ENCODE peak calls at places on chromosomes 1 and 21, in six cellular contexts. J is tibial artery, H is stromal cell of bone marrow, W is posterior cingulate gyrus, A is kidney tubule cell, F is left kidney. D is an unnamed sample.

GRCh38 chr1:109759513-109760334 is 4.0 kb downstream of the EPS8L3 start:
- DNase-seq in J (no peak), H (no peak), W (no peak), A (no peak), F (no peak), D (no peak)

GRCh38 chr21:14438204-14438603 is 55.3 kb upstream of the HSPA13 start:
- DNase-seq in J (no peak), H (no peak), W (no peak), A (no peak), F (no peak), D (no peak)

GRCh38 chr1:31605908-31606427 is 11.5 kb upstream of the HCRTR1 start:
- DNase-seq in J (no peak), H (peak; percentile 88), W (no peak), A (peak; percentile 54), F (no peak), D (no peak)

GRCh38 chr1:48750089-48750488 is 26.6 kb downstream of the BEND5 start:
- DNase-seq in J (no peak), H (no peak), W (no peak), A (no peak), F (no peak), D (no peak)

GRCh38 chr21:32562426-32562825 is 22.9 kb downstream of the TCP10L start:
- DNase-seq in J (peak; percentile 50), H (peak; percentile 49), W (no peak), A (no peak), F (peak; percentile 53), D (no peak)

GRCh38 chr1:112058815-112059450 is 69.5 kb upstream of the KCND3 start:
- DNase-seq in J (no peak), H (no peak), W (no peak), A (no peak), F (peak; percentile 16), D (no peak)

GRCh38 chr1:85406887-85407593 is 57.9 kb downstream of the DDAH1 start:
- DNase-seq in J (peak; percentile 48), H (peak; percentile 94), W (no peak), A (peak; percentile 93), F (peak; percentile 73), D (peak; percentile 37)

GRCh38 chr1:8947127-8947691 is 1.5 kb downstream of the CA6 start:
- DNase-seq in J (no peak), H (no peak), W (no peak), A (peak; percentile 27), F (peak; percentile 46), D (peak; percentile 28)

GRCh38 chr1:110056776-110057175 is 13.7 kb downstream of the ALX3 start:
- DNase-seq in J (no peak), H (peak; percentile 78), W (peak; percentile 19), A (peak; percentile 13), F (no peak), D (no peak)

GRCh38 chr1:218717611-218718010 is 372.5 kb downstream of the TGFB2 start:
- DNase-seq in J (no peak), H (peak; percentile 40), W (no peak), A (peak; percentile 33), F (no peak), D (no peak)